ENCODE peak calls at places on chromosome 12, in nine cellular contexts. S, A, I, Q, P, H, F, O and T are unnamed samples. For H3K36me3, the result is how much of the 10 kb centered on the place peaks cover.

GRCh38 chr12:39440101-39440500 is 2.8 kb downstream of the KIF21A start:
- DNase-seq in S (no peak), A (no peak), I (no peak), Q (no peak), P (no peak), H (no peak), F (no peak), O (no peak), T (no peak)

GRCh38 chr12:88854260-88854659 is 274.0 kb upstream of the KITLG start:
- DNase-seq in S (no peak), A (peak), I (no peak), Q (no peak), P (peak), H (peak), F (no peak), O (no peak), T (no peak)

GRCh38 chr12:46693518-46693917 is 132.3 kb downstream of the SLC38A4 start:
- DNase-seq in S (no peak), A (no peak), I (no peak), Q (no peak), P (no peak), H (no peak), F (no peak), O (no peak), T (no peak)

GRCh38 chr12:82708507-82708906 is 21.8 kb downstream of the TMTC2 start:
- DNase-seq in S (no peak), A (peak), I (no peak), Q (peak), P (no peak), H (no peak), F (no peak), O (no peak), T (no peak)

GRCh38 chr12:113359133-113359938 is 949 bp downstream of the PLBD2 start:
- DNase-seq in S (peak), A (no peak), I (no peak), Q (peak), P (no peak), H (peak), F (no peak), O (no peak), T (no peak)

GRCh38 chr12:116415408-116416108 is 138.1 kb upstream of the MED13L start:
- DNase-seq in S (no peak), A (no peak), I (no peak), Q (no peak), P (no peak), H (no peak), F (no peak), O (no peak), T (no peak)

GRCh38 chr12:113837528-113838296 is 128.4 kb downstream of the RBM19 start:
- DNase-seq in S (no peak), A (no peak), I (no peak), Q (no peak), P (no peak), H (no peak), F (no peak), O (no peak), T (no peak)

GRCh38 chr12:12007001-12007712 is 63.6 kb upstream of the BCL2L14 start:
- DNase-seq in S (no peak), A (no peak), I (no peak), Q (no peak), P (no peak), H (no peak), F (no peak), O (no peak), T (no peak)

GRCh38 chr12:120799417-120800045 is 73.9 kb downstream of the ACADS start:
- DNase-seq in S (no peak), A (peak), I (no peak), Q (no peak), P (no peak), H (peak), F (peak), O (no peak), T (no peak)

GRCh38 chr12:125113800-125114199 is 48.6 kb downstream of the AACS start:
- DNase-seq in S (no peak), A (no peak), I (peak), Q (no peak), P (no peak), H (no peak), F (no peak), O (no peak), T (no peak)

GRCh38 chr12:125110641-125111360 is 45.6 kb downstream of the AACS start:
- DNase-seq in S (no peak), A (no peak), I (peak), Q (no peak), P (no peak), H (peak), F (no peak), O (no peak), T (no peak)

GRCh38 chr12:125114365-125115141 is 49.3 kb downstream of the AACS start:
- DNase-seq in S (no peak), A (no peak), I (peak), Q (no peak), P (no peak), H (no peak), F (no peak), O (no peak), T (no peak)

GRCh38 chr12:125113263-125113662 is 48.0 kb downstream of the AACS start:
- DNase-seq in S (no peak), A (no peak), I (peak), Q (no peak), P (no peak), H (no peak), F (no peak), O (no peak), T (no peak)

DNA sequence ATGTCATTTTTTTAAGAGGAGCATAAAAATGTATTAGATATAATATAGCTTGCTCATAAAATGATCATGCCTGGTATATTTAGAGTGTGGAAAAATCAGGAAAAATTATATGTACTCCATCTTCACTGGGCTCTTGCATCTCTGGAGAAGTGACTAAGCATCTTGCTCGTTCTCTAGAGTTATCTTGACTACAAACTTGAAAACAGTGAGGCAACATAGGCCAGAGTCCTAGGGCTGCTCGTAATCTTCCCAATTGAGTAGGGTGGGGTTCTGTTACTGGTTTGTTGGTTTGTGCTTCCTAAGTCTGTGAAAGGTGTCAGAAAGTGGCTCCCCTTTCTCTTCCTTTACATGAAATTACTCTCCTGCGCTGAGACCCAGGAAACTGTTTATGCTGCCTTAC is 46.2 kb downstream of the AACS start:
- DNase-seq in S (no peak), A (no peak), I (no peak), Q (no peak), P (no peak), H (peak), F (no peak), O (no peak), T (no peak)
- H3K36me3 ChIP-seq in S (under half), A (under half), I (half or more), Q (half or more), P (under half), H (half or more), F (half or more), O (under half), T (half or more)

DNA sequence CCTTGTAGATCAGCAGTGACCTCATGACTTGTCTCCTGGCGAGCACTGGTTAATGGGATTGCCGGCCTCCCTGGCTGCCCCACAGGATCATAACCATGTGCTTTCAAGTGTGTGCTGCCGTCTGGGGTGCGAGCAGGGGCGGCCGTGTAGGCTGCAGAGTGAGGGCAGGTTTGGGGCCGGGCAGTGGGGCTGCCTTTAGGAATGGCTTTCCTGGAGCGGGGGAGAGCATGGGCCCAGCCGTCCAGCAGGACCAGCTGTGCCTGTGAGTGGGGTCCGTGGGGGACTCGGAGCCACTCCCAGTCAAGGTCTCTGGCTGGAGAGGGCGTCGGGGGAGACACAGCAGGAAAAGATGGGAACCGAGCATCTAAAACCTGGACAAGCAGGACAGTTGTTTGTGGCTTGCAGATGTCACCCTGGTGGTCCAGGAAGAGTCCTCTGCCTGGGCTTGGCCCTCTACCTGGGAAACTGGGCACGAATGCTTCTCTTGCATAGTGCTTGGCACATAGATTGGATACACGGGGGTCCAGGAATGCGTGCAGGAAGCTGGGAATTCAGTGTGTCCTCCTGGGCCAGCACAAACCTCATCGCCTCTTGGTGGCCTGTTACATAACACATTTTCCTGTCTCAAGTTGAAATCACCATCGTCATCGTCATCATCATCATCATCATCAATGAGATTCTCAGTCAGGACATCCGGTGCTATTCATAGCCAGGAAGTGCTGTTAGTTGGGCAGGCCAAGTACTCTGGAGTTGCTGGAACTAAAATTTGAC is 96.0 kb downstream of the ADGRD1 start:
- DNase-seq in S (peak), A (no peak), I (peak), Q (no peak), P (no peak), H (no peak), F (no peak), O (no peak), T (no peak)
- H3K4me3 ChIP-seq in S (no peak), A (no peak), I (no peak), Q (no peak), P (no peak), H (no peak), F (no peak), O (no peak), T (no peak)

GRCh38 chr12:127149226-127149964 is 1117.6 kb upstream of the TMEM132C start:
- DNase-seq in S (no peak), A (no peak), I (no peak), Q (no peak), P (no peak), H (peak), F (no peak), O (no peak), T (no peak)
- H3K36me3 ChIP-seq in S (under half), A (under half), I (under half), Q (under half), P (under half), H (under half), F (under half), O (under half), T (under half)

GRCh38 chr12:124941170-124941527 is 26.7 kb upstream of the UBC start:
- DNase-seq in S (no peak), A (no peak), I (no peak), Q (no peak), P (no peak), H (no peak), F (no peak), O (no peak), T (no peak)
- H3K4me3 ChIP-seq in S (peak), A (no peak), I (no peak), Q (peak), P (peak), H (peak), F (peak), O (peak), T (peak)

DNA sequence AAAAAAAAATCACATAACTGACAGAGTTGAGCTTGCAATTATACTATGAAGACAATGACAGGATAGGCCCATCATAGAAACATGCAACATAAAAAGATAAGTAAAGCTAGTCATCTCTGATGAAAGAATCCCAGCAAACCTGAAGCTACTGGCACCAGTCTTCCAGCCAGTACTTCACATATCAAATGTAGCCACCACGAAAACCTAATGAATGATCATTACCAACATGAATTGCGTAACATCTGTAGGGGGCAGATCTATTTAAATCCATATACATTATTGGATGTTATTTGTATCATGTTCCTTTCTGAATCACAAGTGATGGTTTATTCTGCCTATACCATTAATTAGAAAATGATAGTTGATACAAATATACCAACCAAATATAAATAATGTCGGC is 73.9 kb downstream of the BCAT1 start:
- DNase-seq in S (no peak), A (no peak), I (no peak), Q (no peak), P (no peak), H (no peak), F (no peak), O (no peak), T (no peak)
- H3K36me3 ChIP-seq in S (under half), A (under half), I (under half), Q (under half), P (under half), H (under half), F (under half), O (under half), T (under half)